ENCODE peak calls at places on chromosomes 3 and 15, in nine cellular contexts. Q is testis, S is heart left ventricle, G is suprapubic skin, N is GM12892, O is breast epithelium, M is IMR-90, Z is HepG2, P is transverse colon. F is an unnamed sample.
A peak's percentile ranks its signal among the peaks of the same experiment; 100 is the strongest.

GRCh38 chr15:63600001-63600645 is 2.9 kb downstream of the FBXL22 start:
- DNase-seq in Z (no peak), M (no peak), N (no peak), S (no peak), O (no peak), G (no peak), P (no peak), Q (no peak), F (no peak)

GRCh38 chr3:48247401-48247807 is 6.5 kb downstream of the ZNF589 start:
- DNase-seq in O (no peak), P (no peak), G (no peak), Z (no peak), S (no peak), Q (peak; percentile 71), N (no peak), M (no peak), F (no peak)

GRCh38 chr3:127851899-127852298 is 29.6 kb upstream of the MGLL start:
- DNase-seq in G (no peak), M (no peak), Q (no peak), O (no peak), Z (no peak), P (no peak), N (no peak), S (no peak), F (peak; percentile 79)

GRCh38 chr3:50453907-50454306 is 49.5 kb downstream of the CACNA2D2 start:
- DNase-seq in S (no peak), O (no peak), G (no peak), N (no peak), P (no peak), Z (no peak), Q (no peak), M (no peak), F (no peak)

GRCh38 chr3:50254577-50255250 is 14.2 kb upstream of the SEMA3B start:
- DNase-seq in Q (peak; percentile 54), M (no peak), P (no peak), S (peak; percentile 86), N (no peak), O (no peak), G (peak; percentile 87), Z (no peak), F (no peak)

GRCh38 chr15:33846151-33846550 is 122.1 kb upstream of the CHRM5 start:
- DNase-seq in P (no peak), N (no peak), G (no peak), O (no peak), Q (no peak), M (no peak), Z (no peak), S (no peak), F (no peak)

GRCh38 chr3:134426660-134427181 is 52.5 kb upstream of the AMOTL2 start:
- DNase-seq in Q (no peak), S (no peak), G (no peak), O (no peak), N (no peak), M (peak; percentile 95), P (no peak), Z (no peak), F (no peak)

GRCh38 chr15:57375827-57376694 is at the start of gene CGNL1:
- DNase-seq in M (no peak), N (no peak), Q (peak; percentile 50), G (no peak), P (peak; percentile 35), S (peak; percentile 53), Z (peak; percentile 14), O (no peak), F (no peak)

GRCh38 chr3:188516515-188516914 is 362.6 kb downstream of the LPP start:
- DNase-seq in O (no peak), P (no peak), Z (no peak), G (no peak), M (no peak), S (no peak), N (no peak), Q (no peak), F (no peak)

GRCh38 chr15:94196536-94196935 is 34.8 kb upstream of the MCTP2 start:
- DNase-seq in O (no peak), M (peak; percentile 60), Z (no peak), N (no peak), S (no peak), P (no peak), G (no peak), Q (no peak), F (no peak)

GRCh38 chr15:28112962-28113361 is 13.8 kb upstream of the OCA2 start:
- DNase-seq in Z (no peak), Q (no peak), G (peak; percentile 44), O (no peak), N (no peak), P (no peak), S (no peak), M (no peak), F (no peak)

GRCh38 chr3:139797724-139798343 is 120.1 kb upstream of the NMNAT3 start:
- DNase-seq in N (no peak), Q (peak; percentile 63), S (no peak), G (no peak), P (no peak), Z (no peak), O (no peak), M (peak; percentile 6), F (peak; percentile 19)

GRCh38 chr3:58350627-58351013 is 17.9 kb downstream of the PXK start:
- DNase-seq in P (no peak), Q (no peak), M (peak; percentile 72), O (no peak), S (no peak), N (no peak), Z (no peak), G (no peak), F (no peak)

GRCh38 chr3:12127366-12127765 is 31.3 kb downstream of the TIMP4 start:
- DNase-seq in O (no peak), S (no peak), Q (no peak), P (no peak), M (no peak), N (no peak), Z (no peak), G (no peak), F (no peak)

DNA sequence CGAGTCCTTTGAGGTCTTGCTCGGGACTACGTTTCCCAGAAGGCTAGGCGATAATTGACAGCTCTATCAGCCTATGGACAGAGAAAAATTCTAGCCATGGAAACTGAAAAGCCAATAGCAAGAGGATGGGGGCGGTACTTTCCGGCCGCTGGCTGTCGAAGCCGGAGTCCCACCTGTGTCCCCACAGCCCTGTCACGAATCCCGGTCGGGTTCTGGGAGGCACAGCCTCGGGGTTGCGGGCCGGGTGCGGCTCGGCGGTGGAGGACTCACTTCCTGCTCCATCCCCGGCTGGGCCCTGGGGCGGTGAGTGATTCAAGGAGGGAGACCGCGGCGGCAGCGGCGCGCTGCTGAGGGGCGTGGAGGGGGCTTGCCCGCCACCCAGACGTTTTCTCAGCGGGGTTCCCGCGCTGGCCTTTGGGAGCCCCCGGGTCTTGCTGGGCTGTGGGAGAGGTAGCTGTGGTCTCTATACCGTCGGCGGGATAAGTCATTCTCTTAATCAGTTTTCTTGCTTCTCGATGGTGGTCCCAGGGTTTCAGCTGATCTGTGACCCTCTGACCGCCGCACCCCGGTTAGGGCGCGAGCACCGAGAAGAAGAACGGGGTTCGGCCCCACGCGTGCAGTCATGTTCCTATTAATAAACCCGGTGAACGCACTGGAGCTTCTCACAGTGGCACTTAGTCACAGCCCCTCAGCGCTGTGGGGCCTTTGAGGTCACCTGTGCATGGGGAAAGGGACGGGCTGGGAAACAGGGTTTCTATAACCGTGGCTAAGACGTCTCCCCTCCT is at the start of gene ZNF774:
- DNase-seq in S (peak; percentile 93), M (peak; percentile 94), G (peak; percentile 95), Q (peak; percentile 96), Z (peak; percentile 92), O (peak; percentile 91), P (peak; percentile 96), N (peak; percentile 96), F (peak; percentile 96)
- TF ChIP-seq POLR2A in S (peak; percentile 20), M (peak; percentile 24), G (no peak), Q (no peak), Z (peak; percentile 68), O (no peak), P (peak; percentile 92), N (no peak), F (peak; percentile 77)

DNA sequence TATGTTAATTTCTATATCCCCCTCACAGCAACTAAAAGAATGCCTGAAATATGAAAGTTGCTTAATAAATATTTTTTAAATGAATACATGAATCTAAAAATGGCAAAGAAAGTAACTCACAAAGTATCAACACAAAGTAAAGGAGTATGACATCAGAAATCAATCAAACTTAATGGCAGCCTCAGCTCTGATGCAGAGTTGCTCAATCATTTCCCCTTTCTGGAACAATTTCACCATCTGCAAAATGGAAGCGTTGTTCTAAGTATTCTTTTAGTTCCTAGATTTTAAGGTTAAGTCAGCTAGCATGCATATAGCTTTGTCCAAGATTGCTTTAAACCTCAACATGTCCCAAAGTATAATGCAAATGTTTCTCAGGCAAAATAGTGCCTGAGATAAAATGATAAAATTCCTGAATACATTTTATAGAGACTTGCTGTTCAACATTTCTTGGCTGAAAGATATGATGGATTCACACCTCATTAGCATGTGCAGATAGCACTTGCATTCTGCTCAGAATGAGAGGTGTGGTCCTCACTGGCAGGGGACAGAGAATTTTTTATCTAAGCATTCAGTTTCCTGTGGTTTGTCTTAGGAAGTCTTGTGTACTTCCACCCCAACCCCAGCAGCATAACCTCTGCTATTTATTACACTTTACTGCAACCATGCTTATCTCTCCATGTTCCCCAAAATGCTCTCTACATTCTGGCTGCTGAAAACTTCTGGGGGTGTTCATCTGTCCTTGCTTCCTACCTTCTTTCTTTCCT is 429.3 kb downstream of the GRM7 start:
- DNase-seq in Z (no peak), N (no peak), M (no peak), Q (no peak), O (no peak), G (no peak), S (no peak), P (no peak), F (no peak)
- TF ChIP-seq POLR2A in Z (no peak), N (no peak), M (no peak), Q (no peak), O (no peak), G (no peak), S (no peak), P (no peak), F (no peak)

DNA sequence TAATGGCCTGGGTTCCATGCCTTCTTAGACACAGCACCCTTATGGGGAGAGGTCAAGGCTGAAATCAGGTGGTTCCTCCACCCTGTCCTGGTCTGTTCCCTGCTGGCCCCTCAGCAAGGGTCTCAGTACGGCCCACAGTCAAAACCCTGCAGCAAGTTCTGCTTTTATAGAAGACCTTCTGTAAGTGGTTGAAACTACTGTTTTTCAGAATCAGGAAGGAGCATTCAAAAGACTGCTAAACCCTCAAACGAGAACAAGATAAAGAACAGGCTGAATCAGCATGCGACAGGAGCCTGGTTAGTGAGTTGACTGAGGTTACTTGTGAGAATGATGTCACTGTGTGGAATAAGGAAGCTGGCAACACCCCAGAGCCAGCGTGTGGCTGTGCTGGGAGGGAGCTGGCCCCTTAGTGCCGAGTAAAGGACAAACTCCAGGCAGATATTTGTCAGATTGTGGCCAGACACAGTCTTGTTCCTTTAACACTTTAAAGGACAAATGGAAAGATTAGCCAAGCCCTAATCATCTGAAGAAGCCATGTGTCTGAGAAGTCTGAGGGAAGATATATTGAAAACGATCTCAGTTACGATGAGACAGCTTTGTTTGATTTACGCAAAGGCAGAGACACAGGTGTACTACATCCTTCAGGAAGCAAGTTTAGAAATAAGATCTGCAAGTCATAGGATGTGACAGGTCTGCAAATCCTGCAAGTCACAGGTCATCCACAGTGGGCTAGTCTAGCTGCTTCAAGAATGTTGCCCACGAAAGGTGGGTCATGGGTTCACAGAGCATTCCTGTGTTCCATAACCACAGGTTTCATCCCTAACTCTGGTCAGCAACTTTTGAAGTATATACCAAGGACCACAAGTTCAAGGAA is 54.0 kb downstream of the B3GNT5 start:
- DNase-seq in M (peak; percentile 62), P (peak; percentile 91), Z (no peak), Q (peak; percentile 53), G (peak; percentile 78), N (no peak), O (peak; percentile 67), S (peak; percentile 71), F (no peak)
- TF ChIP-seq POLR2A in M (no peak), P (peak; percentile 65), Z (no peak), Q (no peak), G (no peak), N (no peak), O (no peak), S (no peak), F (no peak)

GRCh38 chr3:100175637-100176250 is 61.4 kb upstream of the FILIP1L start:
- DNase-seq in G (no peak), Z (no peak), O (no peak), M (no peak), Q (no peak), P (no peak), S (no peak), N (no peak), F (no peak)
- TF ChIP-seq POLR2A in G (no peak), Z (no peak), O (no peak), M (no peak), Q (no peak), P (no peak), S (no peak), N (no peak), F (no peak)

F was measured in esophagus muscularis mucosa.